ENCODE peak calls at places on chromosomes 12 and 14, in ten cellular contexts. N is activated T-cell treated with anti-CD3 and anti-CD28 coated beads for 48 hours; H is HT-29; Z is endothelial cell of umbilical vein; G is dermis blood vessel endothelial cell; S is left lung; L is posterior cingulate gyrus; F is NCI-H1092 treated with DMSO at 0.1 percent for 48 hours; M is central memory CD4-positive, alpha-beta T cell; W is activated CD8-positive, alpha-beta memory T cell treated with anti-CD3 and anti-CD28 coated beads for 48 hours. R is an unnamed sample.

GRCh38 chr12:541676-542289 is 82.0 kb downstream of the B4GALNT3 start:
- DNase-seq in N (no peak), H (peak), Z (no peak), G (no peak), S (no peak), L (no peak), F (no peak), M (no peak), W (no peak), R (no peak)

GRCh38 chr14:21308479-21309237 is 28.8 kb downstream of the RPGRIP1 start:
- DNase-seq in N (peak), H (peak), Z (peak), G (peak), S (peak), L (peak), F (peak), M (peak), W (peak), R (peak)

GRCh38 chr14:65361920-65362319 is 50.6 kb upstream of the FUT8 start:
- DNase-seq in N (no peak), H (no peak), Z (no peak), G (no peak), S (no peak), L (peak), F (no peak), M (no peak), W (no peak), R (peak)

GRCh38 chr12:48023386-48023785 is 19.1 kb upstream of the COL2A1 start:
- DNase-seq in N (no peak), H (no peak), Z (no peak), G (no peak), S (no peak), L (no peak), F (peak), M (no peak), W (no peak), R (no peak)

GRCh38 chr12:41907036-41907435 is 237.6 kb downstream of the GXYLT1 start:
- DNase-seq in N (no peak), H (no peak), Z (no peak), G (no peak), S (no peak), L (no peak), F (no peak), M (no peak), W (no peak), R (no peak)

GRCh38 chr12:21502164-21502496 is 541 bp downstream of the GOLT1B start:
- DNase-seq in N (peak), H (peak), Z (peak), G (peak), S (no peak), L (no peak), F (no peak), M (peak), W (peak), R (no peak)

GRCh38 chr14:26444745-26445144 is 153.1 kb downstream of the NOVA1 start:
- DNase-seq in N (no peak), H (peak), Z (peak), G (no peak), S (no peak), L (no peak), F (no peak), M (no peak), W (no peak), R (no peak)

GRCh38 chr14:56630707-56631106 is 51.1 kb downstream of the TMEM260 start:
- DNase-seq in N (no peak), H (no peak), Z (no peak), G (no peak), S (no peak), L (no peak), F (no peak), M (no peak), W (no peak), R (no peak)

GRCh38 chr14:36306836-36307235 is 13.6 kb downstream of the MBIP start:
- DNase-seq in N (no peak), H (no peak), Z (no peak), G (no peak), S (no peak), L (no peak), F (no peak), M (no peak), W (no peak), R (no peak)

GRCh38 chr12:53829130-53829529 is 77.4 kb upstream of the CISTR start:
- DNase-seq in N (no peak), H (no peak), Z (no peak), G (no peak), S (no peak), L (no peak), F (no peak), M (no peak), W (no peak), R (no peak)

GRCh38 chr14:21923820-21924219 is 250.2 kb upstream of the OR4E1 start:
- DNase-seq in N (no peak), H (no peak), Z (peak), G (peak), S (no peak), L (no peak), F (no peak), M (peak), W (no peak), R (no peak)

GRCh38 chr14:21055473-21056117 is 2.0 kb upstream of the RNASE8 start:
- DNase-seq in N (no peak), H (peak), Z (no peak), G (no peak), S (no peak), L (no peak), F (no peak), M (no peak), W (no peak), R (no peak)

GRCh38 chr14:101017806-101018560 is 114.5 kb upstream of the RTL1 start:
- DNase-seq in N (no peak), H (no peak), Z (no peak), G (no peak), S (no peak), L (no peak), F (no peak), M (no peak), W (no peak), R (no peak)

GRCh38 chr12:77842430-77842829 is 11.7 kb downstream of the NAV3 start:
- DNase-seq in N (no peak), H (peak), Z (no peak), G (no peak), S (no peak), L (no peak), F (no peak), M (no peak), W (no peak), R (no peak)

GRCh38 chr12:13208533-13209278 is 12.2 kb downstream of the EMP1 start:
- DNase-seq in N (no peak), H (peak), Z (no peak), G (peak), S (no peak), L (no peak), F (no peak), M (no peak), W (no peak), R (peak)